ENCODE peak calls at places on chromosomes 1 and 21, in six cellular contexts. X, W, U, J, E and B are unnamed samples.

GRCh38 chr1:240151126-240151735 is 59.5 kb downstream of the FMN2 start:
- DNase-seq in X (no peak), W (no peak), U (no peak), J (peak; percentile 25), E (no peak), B (no peak)

GRCh38 chr21:34129971-34130597 is 56.7 kb downstream of the MRPS6 start:
- DNase-seq in X (no peak), W (peak; percentile 27), U (peak; percentile 21), J (peak; percentile 65), E (no peak), B (no peak)

GRCh38 chr21:46096596-46096981 is 1.3 kb upstream of the COL6A2 start:
- DNase-seq in X (no peak), W (no peak), U (no peak), J (no peak), E (no peak), B (no peak)

GRCh38 chr21:14533555-14534400 is 12.3 kb downstream of the SAMSN1 start:
- DNase-seq in X (no peak), W (peak; percentile 19), U (peak; percentile 29), J (peak; percentile 81), E (no peak), B (peak; percentile 57)

GRCh38 chr1:67890862-67891261 is 57.6 kb upstream of the GNG12 start:
- DNase-seq in X (no peak), W (no peak), U (no peak), J (no peak), E (no peak), B (no peak)

GRCh38 chr1:46532498-46533178 is 18.8 kb downstream of the KNCN start:
- DNase-seq in X (no peak), W (peak; percentile 40), U (peak; percentile 47), J (peak; percentile 57), E (peak; percentile 94), B (peak; percentile 56)

GRCh38 chr21:36330904-36331303 is 10.9 kb downstream of the MORC3 start:
- DNase-seq in X (peak; percentile 53), W (peak; percentile 28), U (peak; percentile 69), J (peak; percentile 60), E (no peak), B (peak; percentile 70)

GRCh38 chr1:23215291-23215690 is 2.0 kb downstream of the HTR1D start:
- DNase-seq in X (no peak), W (no peak), U (no peak), J (no peak), E (no peak), B (no peak)

GRCh38 chr1:50473513-50473912 is 50.3 kb upstream of the DMRTA2 start:
- DNase-seq in X (no peak), W (no peak), U (no peak), J (no peak), E (no peak), B (no peak)

GRCh38 chr1:6724517-6725141 is 23.0 kb upstream of the DNAJC11 start:
- DNase-seq in X (peak; percentile 68), W (peak; percentile 84), U (peak; percentile 31), J (peak; percentile 82), E (peak; percentile 21), B (no peak)

GRCh38 chr1:226422478-226422877 is 14.6 kb upstream of the PARP1 start:
- DNase-seq in X (no peak), W (no peak), U (no peak), J (no peak), E (no peak), B (no peak)

GRCh38 chr1:41813755-41814694 is 104.7 kb downstream of the HIVEP3 start:
- DNase-seq in X (no peak), W (no peak), U (no peak), J (peak; percentile 12), E (no peak), B (no peak)

GRCh38 chr1:15736666-15737229 is 690 bp downstream of the SLC25A34 start:
- DNase-seq in X (no peak), W (no peak), U (no peak), J (no peak), E (no peak), B (no peak)

GRCh38 chr1:4689271-4689935 is 35.0 kb downstream of the AJAP1 start:
- DNase-seq in X (no peak), W (no peak), U (no peak), J (no peak), E (no peak), B (no peak)

GRCh38 chr1:11929849-11930248 is 3.6 kb upstream of the KIAA2013 start:
- DNase-seq in X (no peak), W (no peak), U (peak; percentile 77), J (peak; percentile 49), E (no peak), B (peak; percentile 60)

GRCh38 chr1:3393024-3393986 is 61.2 kb upstream of the ARHGEF16 start:
- DNase-seq in X (peak; percentile 56), W (no peak), U (no peak), J (peak; percentile 11), E (no peak), B (no peak)

GRCh38 chr1:20074046-20074724 is 4.2 kb downstream of the PLA2G5 start:
- DNase-seq in X (no peak), W (no peak), U (no peak), J (no peak), E (no peak), B (no peak)

GRCh38 chr1:236543065-236543669 is 19.4 kb downstream of the LGALS8 start:
- DNase-seq in X (no peak), W (no peak), U (no peak), J (no peak), E (no peak), B (no peak)

GRCh38 chr1:222373216-222373615 is 174.7 kb downstream of the HHIPL2 start:
- DNase-seq in X (no peak), W (no peak), U (no peak), J (peak; percentile 16), E (no peak), B (no peak)

GRCh38 chr1:222370911-222371717 is 176.8 kb downstream of the HHIPL2 start:
- DNase-seq in X (no peak), W (peak; percentile 93), U (peak; percentile 89), J (peak; percentile 88), E (no peak), B (no peak)

GRCh38 chr1:222369991-222370910 is 177.7 kb downstream of the HHIPL2 start:
- DNase-seq in X (no peak), W (peak; percentile 72), U (peak; percentile 59), J (peak; percentile 89), E (no peak), B (no peak)

GRCh38 chr1:222373831-222374603 is 173.9 kb downstream of the HHIPL2 start:
- DNase-seq in X (no peak), W (no peak), U (no peak), J (peak; percentile 57), E (no peak), B (no peak)

DNA sequence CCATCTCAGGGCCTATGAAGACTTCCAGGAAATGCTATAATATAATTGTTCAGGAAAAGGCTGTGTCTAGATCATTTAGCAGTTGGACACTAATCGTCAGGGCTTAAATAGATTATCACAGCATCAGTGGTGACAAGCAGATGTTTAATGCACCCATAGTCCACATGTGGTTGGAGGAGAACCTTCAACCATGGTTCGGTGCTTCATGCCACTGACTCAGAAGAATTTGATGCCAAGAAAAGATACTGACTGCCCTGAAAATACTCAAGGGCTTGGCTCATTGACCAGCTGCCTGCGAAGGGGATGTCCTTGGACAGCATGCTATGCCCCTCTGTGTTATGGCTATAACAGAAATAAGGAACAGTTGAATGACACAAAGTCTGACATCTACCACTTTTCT is 175.7 kb downstream of the HHIPL2 start:
- DNase-seq in X (no peak), W (peak; percentile 21), U (no peak), J (peak; percentile 18), E (no peak), B (no peak)
- H3K4me3 ChIP-seq in X (no peak overlapping the region), W (no peak overlapping the region), U (no peak overlapping the region), J (no peak overlapping the region), E (no peak overlapping the region), B (no peak overlapping the region)

DNA sequence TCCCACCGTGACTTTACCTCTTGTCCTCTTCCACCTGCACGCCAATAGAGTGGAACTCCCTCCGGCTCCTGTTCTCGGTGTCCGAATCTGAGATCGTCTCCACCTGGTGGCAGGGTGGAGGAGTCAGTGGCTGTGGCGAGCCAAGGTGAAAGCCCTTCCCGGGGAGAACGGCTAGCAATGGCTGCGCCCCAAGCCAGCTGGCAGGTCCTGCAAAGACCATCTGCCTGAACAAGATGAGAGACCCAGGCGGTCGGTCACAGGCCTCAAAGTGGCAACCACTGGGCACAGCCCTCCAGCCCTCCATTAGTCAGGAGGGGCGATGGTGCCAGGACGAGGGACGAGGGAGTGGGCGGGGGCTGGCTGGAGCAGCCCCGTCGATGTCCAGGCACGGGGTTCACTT is 25.4 kb upstream of the SMIM12 start:
- DNase-seq in X (peak; percentile 43), W (no peak), U (no peak), J (no peak), E (no peak), B (no peak)
- H3K4me3 ChIP-seq in X (no peak overlapping the region), W (no peak overlapping the region), U (no peak overlapping the region), J (no peak overlapping the region), E (no peak overlapping the region), B (no peak overlapping the region)

GRCh38 chr1:155833665-155834295 is 23.2 kb downstream of the GON4L start:
- DNase-seq in X (no peak), W (no peak), U (no peak), J (no peak), E (no peak), B (no peak)

GRCh38 chr1:155835548-155835947 is 21.5 kb downstream of the GON4L start:
- DNase-seq in X (no peak), W (no peak), U (no peak), J (no peak), E (no peak), B (no peak)

GRCh38 chr1:155831279-155831976 is 25.6 kb downstream of the GON4L start:
- DNase-seq in X (no peak), W (no peak), U (no peak), J (no peak), E (no peak), B (no peak)

GRCh38 chr1:155840391-155840790 is 16.6 kb downstream of the GON4L start:
- DNase-seq in X (no peak), W (no peak), U (no peak), J (no peak), E (no peak), B (no peak)

GRCh38 chr1:155834296-155834926 is 22.6 kb downstream of the GON4L start:
- DNase-seq in X (no peak), W (no peak), U (peak; percentile 21), J (peak; percentile 60), E (no peak), B (no peak)
- H3K4me3 ChIP-seq in X (no peak overlapping the region), W (no peak overlapping the region), U (no peak overlapping the region), J (no peak overlapping the region), E (no peak overlapping the region), B (no peak overlapping the region)

GRCh38 chr1:211675230-211676105 is at the start of gene NEK2:
- DNase-seq in X (peak; percentile 98), W (peak; percentile 83), U (peak; percentile 88), J (peak; percentile 94), E (peak; percentile 95), B (peak; percentile 95)

GRCh38 chr1:211680752-211681327 is 5.4 kb upstream of the NEK2 start:
- DNase-seq in X (peak; percentile 74), W (peak; percentile 59), U (peak; percentile 91), J (peak; percentile 90), E (peak; percentile 91), B (peak; percentile 84)

GRCh38 chr1:211677659-211678058 is 2.2 kb upstream of the NEK2 start:
- DNase-seq in X (no peak), W (no peak), U (no peak), J (no peak), E (no peak), B (no peak)

DNA sequence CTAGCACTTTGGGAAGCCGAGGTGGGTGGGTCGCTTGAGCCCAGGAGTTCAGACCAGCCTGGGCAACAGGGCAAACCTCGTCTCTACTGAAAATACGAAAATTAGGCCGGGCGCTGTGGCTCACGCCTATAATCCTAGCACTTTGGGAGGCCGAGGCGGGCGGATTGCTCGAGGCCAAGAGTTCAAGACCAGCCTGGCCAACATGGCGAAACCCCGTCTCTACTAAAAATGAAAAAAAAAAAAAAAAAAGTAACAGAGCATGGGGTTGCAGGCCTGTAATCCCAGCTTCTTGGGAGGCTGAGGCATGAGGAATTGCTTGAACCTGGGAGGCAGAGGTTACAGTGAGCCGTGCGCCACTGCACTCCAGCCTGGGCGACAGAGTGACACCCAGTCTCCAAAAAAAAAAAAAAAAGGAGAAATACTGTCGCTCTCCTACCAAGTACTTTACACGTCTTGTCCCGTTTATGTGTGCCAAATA is 724 bp upstream of the NEK2 start:
- DNase-seq in X (no peak), W (no peak), U (no peak), J (no peak), E (no peak), B (no peak)
- H3K4me3 ChIP-seq in X (peak overlapping the region; percentile 83), W (peak overlapping the region; percentile 61), U (peak overlapping the region; percentile 84), J (peak overlapping the region; percentile 63), E (peak overlapping the region; percentile 56), B (peak overlapping the region; percentile 79)